ENCODE peak calls at places on chromosomes 13 and 19, in nine cellular contexts. D is stimulated activated CD8-positive, alpha-beta memory T cell treated with anti-CD3 and anti-CD28 coated beads, Interleukin-15, amount 100 ng/mL, for 1 hour; I is WTC11; K is fibroblast of mammary gland; U is T-helper 17 cell; A is uterus; R is D341Med; P is activated CD4-positive, alpha-beta T cell treated with anti-CD3 and anti-CD28 coated beads, Interleukin-2, amount 50 U/mL, for 48 hours; J is amniotic stem cell. N is an unnamed sample.

GRCh38 chr13:98824376-98825160 is 72.1 kb upstream of the SLC15A1 start:
- DNase-seq in D (no peak), I (no peak), K (peak), U (no peak), A (no peak), R (no peak), P (no peak), J (no peak), N (no peak)

GRCh38 chr13:38340624-38341023 is 9.0 kb upstream of the UFM1 start:
- DNase-seq in D (no peak), I (no peak), K (no peak), U (no peak), A (no peak), R (no peak), P (no peak), J (no peak), N (no peak)

GRCh38 chr13:59497845-59498244 is 665.9 kb downstream of the DIAPH3 start:
- DNase-seq in D (no peak), I (no peak), K (no peak), U (no peak), A (no peak), R (no peak), P (no peak), J (no peak), N (no peak)

GRCh38 chr19:3404324-3405260 is 38.2 kb downstream of the NFIC start:
- DNase-seq in D (no peak), I (no peak), K (peak), U (no peak), A (peak), R (no peak), P (no peak), J (no peak), N (no peak)

GRCh38 chr19:43425567-43426392 is 11.1 kb downstream of the TEX101 start:
- DNase-seq in D (no peak), I (no peak), K (peak), U (no peak), A (no peak), R (no peak), P (no peak), J (no peak), N (no peak)

GRCh38 chr13:93715866-93716265 is 489.3 kb downstream of the GPC6 start:
- DNase-seq in D (no peak), I (no peak), K (peak), U (no peak), A (no peak), R (no peak), P (no peak), J (no peak), N (no peak)

GRCh38 chr13:98389319-98389718 is 187.6 kb downstream of the STK24 start:
- DNase-seq in D (no peak), I (no peak), K (peak), U (no peak), A (no peak), R (no peak), P (no peak), J (no peak), N (no peak)

GRCh38 chr13:112103260-112103843 is 36.4 kb downstream of the SOX1 start:
- DNase-seq in D (no peak), I (no peak), K (no peak), U (no peak), A (no peak), R (no peak), P (no peak), J (no peak), N (no peak)

GRCh38 chr19:46731007-46731501 is 14.1 kb upstream of the PRKD2 start:
- DNase-seq in D (no peak), I (no peak), K (peak), U (no peak), A (no peak), R (no peak), P (no peak), J (peak), N (no peak)

GRCh38 chr19:38417544-38418506 is 8.2 kb downstream of the RASGRP4 start:
- DNase-seq in D (no peak), I (peak), K (no peak), U (peak), A (peak), R (no peak), P (peak), J (no peak), N (no peak)

GRCh38 chr13:106565127-106565775 is 2.7 kb downstream of the ARGLU1 start:
- DNase-seq in D (no peak), I (no peak), K (no peak), U (no peak), A (no peak), R (no peak), P (no peak), J (no peak), N (no peak)

GRCh38 chr19:21835810-21836444 is at the start of gene ZNF43:
- DNase-seq in D (peak), I (peak), K (peak), U (peak), A (peak), R (peak), P (peak), J (peak), N (peak)

GRCh38 chr13:105847532-105848295 is 687.7 kb downstream of the EFNB2 start:
- DNase-seq in D (no peak), I (no peak), K (no peak), U (no peak), A (no peak), R (no peak), P (no peak), J (no peak), N (no peak)

GRCh38 chr19:29681422-29682235 is 16.4 kb downstream of the PLEKHF1 start:
- DNase-seq in D (no peak), I (no peak), K (no peak), U (no peak), A (no peak), R (no peak), P (no peak), J (no peak), N (no peak)

GRCh38 chr13:77599351-77599750 is 63.8 kb downstream of the SCEL start:
- DNase-seq in D (no peak), I (no peak), K (no peak), U (no peak), A (no peak), R (peak), P (no peak), J (no peak), N (peak)

GRCh38 chr13:94416454-94417080 is 62.9 kb downstream of the DCT start:
- DNase-seq in D (no peak), I (peak), K (peak), U (no peak), A (no peak), R (peak), P (no peak), J (no peak), N (peak)

GRCh38 chr19:19547674-19548345 is 9.7 kb downstream of the CILP2 start:
- DNase-seq in D (no peak), I (no peak), K (no peak), U (no peak), A (no peak), R (no peak), P (no peak), J (no peak), N (no peak)

GRCh38 chr13:24168980-24169379 is 8.5 kb downstream of the SPATA13 start:
- DNase-seq in D (no peak), I (no peak), K (peak), U (no peak), A (no peak), R (no peak), P (no peak), J (no peak), N (no peak)

GRCh38 chr13:111422352-111422751 is 101.9 kb downstream of the TEX29 start:
- DNase-seq in D (no peak), I (no peak), K (no peak), U (no peak), A (no peak), R (no peak), P (no peak), J (no peak), N (no peak)

GRCh38 chr19:2589441-2589840 is 113.1 kb downstream of the GNG7 start:
- DNase-seq in D (no peak), I (no peak), K (no peak), U (no peak), A (no peak), R (no peak), P (no peak), J (no peak), N (no peak)

GRCh38 chr19:50486823-50487515 is 10.3 kb upstream of the GARIN5A start:
- DNase-seq in D (peak), I (peak), K (peak), U (no peak), A (no peak), R (no peak), P (peak), J (no peak), N (peak)

GRCh38 chr19:29770653-29771052 is 41.1 kb upstream of the CCNE1 start:
- DNase-seq in D (no peak), I (no peak), K (no peak), U (no peak), A (no peak), R (no peak), P (no peak), J (no peak), N (no peak)

GRCh38 chr13:100528820-100529219 is 59.8 kb downstream of the GGACT start:
- DNase-seq in D (no peak), I (no peak), K (no peak), U (no peak), A (no peak), R (no peak), P (no peak), J (no peak), N (no peak)

GRCh38 chr19:6278740-6279619 is 795 bp downstream of the MLLT1 start:
- DNase-seq in D (no peak), I (no peak), K (no peak), U (no peak), A (peak), R (no peak), P (peak), J (no peak), N (no peak)

GRCh38 chr19:2375341-2376121 is 15.5 kb downstream of the TMPRSS9 start:
- DNase-seq in D (no peak), I (no peak), K (no peak), U (no peak), A (no peak), R (no peak), P (no peak), J (no peak), N (no peak)

GRCh38 chr19:53868091-53868891 is 608 bp downstream of the MYADM start:
- DNase-seq in D (no peak), I (peak), K (peak), U (peak), A (peak), R (peak), P (peak), J (peak), N (peak)

N was measured in WERI-Rb-1.